ENCODE peak calls at places on chromosomes 16 and 17, in seven cellular contexts. One of them, this sample, is unnamed.

GRCh38 chr17:29918922-29919856 is 10.8 kb downstream of the SSH2 start:
- DNase-seq in mucosa of descending colon: no peak
- DNase-seq in cardiac muscle cell: no peak
- DNase-seq in chondrocyte: no peak
- DNase-seq in CD14-positive monocyte: no peak
- DNase-seq in tibial nerve: no peak
- DNase-seq in cardiac fibroblast: peak; percentile 74
- DNase-seq in this sample: peak; percentile 5

GRCh38 chr16:4517812-4518211 is 20.8 kb downstream of the CDIP1 start:
- DNase-seq in mucosa of descending colon: no peak
- DNase-seq in cardiac fibroblast: peak; percentile 28
- DNase-seq in cardiac muscle cell: peak; percentile 67
- DNase-seq in tibial nerve: no peak
- DNase-seq in CD14-positive monocyte: no peak
- DNase-seq in chondrocyte: no peak
- DNase-seq in this sample: peak; percentile 38

GRCh38 chr16:2811703-2812471 is 5.2 kb upstream of the PRSS21 start:
- DNase-seq in cardiac muscle cell: no peak
- DNase-seq in mucosa of descending colon: no peak
- DNase-seq in cardiac fibroblast: no peak
- DNase-seq in tibial nerve: no peak
- DNase-seq in chondrocyte: peak; percentile 54
- DNase-seq in CD14-positive monocyte: no peak
- DNase-seq in this sample: no peak

GRCh38 chr16:50580180-50580771 is 32.1 kb downstream of the NKD1 start:
- DNase-seq in mucosa of descending colon: no peak
- DNase-seq in tibial nerve: no peak
- DNase-seq in cardiac fibroblast: no peak
- DNase-seq in chondrocyte: no peak
- DNase-seq in CD14-positive monocyte: no peak
- DNase-seq in cardiac muscle cell: no peak
- DNase-seq in this sample: no peak

GRCh38 chr17:71530227-71530626 is 590.6 kb upstream of the SOX9 start:
- DNase-seq in cardiac muscle cell: no peak
- DNase-seq in mucosa of descending colon: no peak
- DNase-seq in tibial nerve: no peak
- DNase-seq in chondrocyte: no peak
- DNase-seq in cardiac fibroblast: no peak
- DNase-seq in CD14-positive monocyte: no peak
- DNase-seq in this sample: peak; percentile 80

GRCh38 chr16:68470461-68471150 is 22.3 kb upstream of the SMPD3 start:
- DNase-seq in chondrocyte: no peak
- DNase-seq in CD14-positive monocyte: peak; percentile 78
- DNase-seq in mucosa of descending colon: peak; percentile 64
- DNase-seq in cardiac muscle cell: no peak
- DNase-seq in cardiac fibroblast: no peak
- DNase-seq in tibial nerve: no peak
- DNase-seq in this sample: no peak

GRCh38 chr17:17988427-17988945 is 15.8 kb downstream of the DRC3 start:
- DNase-seq in chondrocyte: no peak
- DNase-seq in mucosa of descending colon: no peak
- DNase-seq in cardiac fibroblast: no peak
- DNase-seq in tibial nerve: no peak
- DNase-seq in CD14-positive monocyte: no peak
- DNase-seq in cardiac muscle cell: no peak
- DNase-seq in this sample: no peak

GRCh38 chr17:29570521-29570920 is 2.0 kb downstream of the TP53I13 start:
- DNase-seq in mucosa of descending colon: peak; percentile 41
- DNase-seq in tibial nerve: peak; percentile 10
- DNase-seq in cardiac fibroblast: no peak
- DNase-seq in chondrocyte: peak; percentile 52
- DNase-seq in CD14-positive monocyte: no peak
- DNase-seq in cardiac muscle cell: no peak
- DNase-seq in this sample: no peak

GRCh38 chr17:73118876-73119485 is 26.5 kb upstream of the SLC39A11 start:
- DNase-seq in tibial nerve: no peak
- DNase-seq in mucosa of descending colon: no peak
- DNase-seq in cardiac muscle cell: no peak
- DNase-seq in chondrocyte: no peak
- DNase-seq in CD14-positive monocyte: no peak
- DNase-seq in cardiac fibroblast: no peak
- DNase-seq in this sample: no peak

GRCh38 chr17:39848600-39848999 is 15.5 kb downstream of the IKZF3 start:
- DNase-seq in mucosa of descending colon: no peak
- DNase-seq in cardiac muscle cell: no peak
- DNase-seq in tibial nerve: no peak
- DNase-seq in chondrocyte: no peak
- DNase-seq in CD14-positive monocyte: no peak
- DNase-seq in cardiac fibroblast: no peak
- DNase-seq in this sample: no peak

GRCh38 chr17:39854909-39855308 is 9.2 kb downstream of the IKZF3 start:
- DNase-seq in tibial nerve: no peak
- DNase-seq in CD14-positive monocyte: no peak
- DNase-seq in mucosa of descending colon: no peak
- DNase-seq in cardiac muscle cell: no peak
- DNase-seq in cardiac fibroblast: no peak
- DNase-seq in chondrocyte: no peak
- DNase-seq in this sample: no peak

GRCh38 chr17:39852239-39852638 is 11.9 kb downstream of the IKZF3 start:
- DNase-seq in chondrocyte: no peak
- DNase-seq in tibial nerve: no peak
- DNase-seq in CD14-positive monocyte: no peak
- DNase-seq in mucosa of descending colon: no peak
- DNase-seq in cardiac muscle cell: no peak
- DNase-seq in cardiac fibroblast: no peak
- DNase-seq in this sample: no peak
- TF ChIP-seq CTCF in chondrocyte: no peak
- TF ChIP-seq CTCF in tibial nerve: no peak
- TF ChIP-seq CTCF in CD14-positive monocyte: no peak
- TF ChIP-seq CTCF in mucosa of descending colon: no peak
- TF ChIP-seq CTCF in cardiac muscle cell: no peak
- TF ChIP-seq CTCF in cardiac fibroblast: no peak
- TF ChIP-seq CTCF in this sample: no peak

GRCh38 chr16:55294129-55294528 is 29.9 kb upstream of the IRX6 start:
- DNase-seq in tibial nerve: no peak
- DNase-seq in mucosa of descending colon: no peak
- DNase-seq in CD14-positive monocyte: no peak
- DNase-seq in chondrocyte: no peak
- DNase-seq in cardiac muscle cell: no peak
- DNase-seq in cardiac fibroblast: no peak
- DNase-seq in this sample: peak; percentile 30
- TF ChIP-seq CTCF in tibial nerve: no peak
- TF ChIP-seq CTCF in mucosa of descending colon: no peak
- TF ChIP-seq CTCF in CD14-positive monocyte: no peak
- TF ChIP-seq CTCF in chondrocyte: no peak
- TF ChIP-seq CTCF in cardiac muscle cell: no peak
- TF ChIP-seq CTCF in cardiac fibroblast: no peak
- TF ChIP-seq CTCF in this sample: peak; percentile 12

DNA sequence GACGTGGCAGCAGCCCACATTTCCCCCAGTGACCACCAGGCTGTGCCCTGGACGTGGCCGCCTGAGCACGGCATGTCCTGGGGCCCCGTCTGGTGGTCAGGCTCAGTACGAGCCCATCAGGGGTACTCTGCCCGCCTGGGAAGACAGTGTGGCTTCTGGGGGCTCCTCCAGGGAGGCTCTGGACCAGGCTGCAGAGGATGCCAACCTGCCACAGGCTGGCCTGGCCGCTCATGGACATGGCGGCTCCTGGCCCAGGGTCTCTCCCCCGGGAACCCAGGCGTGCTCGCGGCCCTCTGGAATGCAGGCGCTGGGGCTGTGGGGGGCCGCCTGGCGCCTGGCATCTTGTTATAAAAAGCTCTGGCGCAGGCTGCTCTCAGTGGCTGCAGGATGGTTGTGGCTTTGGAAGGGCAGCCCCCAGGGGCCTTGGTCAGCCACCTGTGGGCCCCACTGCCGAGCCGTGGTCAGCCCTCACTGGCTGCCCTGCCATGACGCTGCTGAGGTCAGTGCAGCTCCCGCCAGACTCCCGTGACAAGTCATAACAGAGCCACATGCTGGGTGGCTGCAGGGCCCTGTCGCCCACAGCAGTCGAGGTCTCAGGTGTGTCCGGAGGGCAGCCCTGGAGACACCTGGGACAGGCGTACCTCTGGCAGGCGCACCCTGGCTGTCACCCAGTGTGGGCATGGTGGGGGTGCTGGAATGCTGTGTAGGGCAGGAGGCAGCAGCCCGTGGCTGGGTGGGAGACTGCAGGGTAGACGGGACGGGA is 15.0 kb downstream of the CENPX start:
- DNase-seq in tibial nerve: no peak
- DNase-seq in cardiac muscle cell: no peak
- DNase-seq in CD14-positive monocyte: no peak
- DNase-seq in chondrocyte: no peak
- DNase-seq in mucosa of descending colon: no peak
- DNase-seq in cardiac fibroblast: no peak
- DNase-seq in this sample: no peak
- TF ChIP-seq CTCF in tibial nerve: no peak
- TF ChIP-seq CTCF in cardiac muscle cell: no peak
- TF ChIP-seq CTCF in CD14-positive monocyte: no peak
- TF ChIP-seq CTCF in chondrocyte: peak; percentile 29
- TF ChIP-seq CTCF in mucosa of descending colon: no peak
- TF ChIP-seq CTCF in cardiac fibroblast: no peak
- TF ChIP-seq CTCF in this sample: no peak

GRCh38 chr16:86876499-86876898 is 298.1 kb downstream of the FOXL1 start:
- DNase-seq in mucosa of descending colon: no peak
- DNase-seq in CD14-positive monocyte: no peak
- DNase-seq in tibial nerve: no peak
- DNase-seq in cardiac fibroblast: no peak
- DNase-seq in chondrocyte: no peak
- DNase-seq in cardiac muscle cell: no peak
- DNase-seq in this sample: no peak

GRCh38 chr16:86872833-86873232 is 294.5 kb downstream of the FOXL1 start:
- DNase-seq in cardiac fibroblast: no peak
- DNase-seq in CD14-positive monocyte: no peak
- DNase-seq in mucosa of descending colon: no peak
- DNase-seq in chondrocyte: no peak
- DNase-seq in cardiac muscle cell: peak; percentile 34
- DNase-seq in tibial nerve: no peak
- DNase-seq in this sample: no peak

GRCh38 chr16:86877108-86877507 is 298.8 kb downstream of the FOXL1 start:
- DNase-seq in chondrocyte: no peak
- DNase-seq in tibial nerve: no peak
- DNase-seq in cardiac fibroblast: no peak
- DNase-seq in CD14-positive monocyte: no peak
- DNase-seq in mucosa of descending colon: no peak
- DNase-seq in cardiac muscle cell: no peak
- DNase-seq in this sample: no peak

GRCh38 chr16:86872126-86872525 is 293.8 kb downstream of the FOXL1 start:
- DNase-seq in cardiac muscle cell: no peak
- DNase-seq in tibial nerve: no peak
- DNase-seq in mucosa of descending colon: no peak
- DNase-seq in CD14-positive monocyte: no peak
- DNase-seq in cardiac fibroblast: no peak
- DNase-seq in chondrocyte: no peak
- DNase-seq in this sample: no peak

DNA sequence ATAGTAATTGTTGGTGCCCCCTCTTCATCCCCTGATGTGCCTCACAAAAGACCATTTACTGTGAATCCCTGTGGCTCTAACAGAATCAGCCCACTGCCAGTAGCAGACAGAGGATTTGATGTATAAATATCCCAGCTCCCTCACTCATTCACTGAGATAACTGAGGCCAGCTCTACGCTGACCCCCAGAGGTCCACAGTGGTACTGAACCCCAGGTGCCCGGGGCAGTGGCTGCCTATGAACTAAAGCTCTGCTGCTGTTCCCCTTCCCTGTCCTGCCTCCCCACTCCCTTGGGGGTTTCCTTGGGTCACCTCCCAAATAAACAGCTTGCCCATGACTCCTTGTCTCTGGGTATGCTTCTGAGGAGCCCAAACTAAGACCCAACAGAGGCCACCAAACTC is 295.8 kb downstream of the FOXL1 start:
- DNase-seq in CD14-positive monocyte: no peak
- DNase-seq in cardiac fibroblast: peak; percentile 36
- DNase-seq in chondrocyte: no peak
- DNase-seq in mucosa of descending colon: no peak
- DNase-seq in cardiac muscle cell: peak; percentile 62
- DNase-seq in tibial nerve: no peak
- DNase-seq in this sample: peak; percentile 61
- TF ChIP-seq CTCF in CD14-positive monocyte: peak; percentile 61
- TF ChIP-seq CTCF in cardiac fibroblast: peak; percentile 73
- TF ChIP-seq CTCF in chondrocyte: peak; percentile 69
- TF ChIP-seq CTCF in mucosa of descending colon: peak; percentile 27
- TF ChIP-seq CTCF in cardiac muscle cell: peak; percentile 62
- TF ChIP-seq CTCF in tibial nerve: peak; percentile 13
- TF ChIP-seq CTCF in this sample: peak; percentile 34

GRCh38 chr17:33927732-33928133 is 327.4 kb upstream of the CCL2 start:
- DNase-seq in chondrocyte: no peak
- DNase-seq in cardiac fibroblast: peak; percentile 0
- DNase-seq in tibial nerve: no peak
- DNase-seq in cardiac muscle cell: peak; percentile 13
- DNase-seq in mucosa of descending colon: no peak
- DNase-seq in CD14-positive monocyte: no peak
- DNase-seq in this sample: no peak
- TF ChIP-seq CTCF in chondrocyte: no peak
- TF ChIP-seq CTCF in cardiac fibroblast: no peak
- TF ChIP-seq CTCF in tibial nerve: no peak
- TF ChIP-seq CTCF in cardiac muscle cell: no peak
- TF ChIP-seq CTCF in mucosa of descending colon: no peak
- TF ChIP-seq CTCF in CD14-positive monocyte: peak; percentile 17
- TF ChIP-seq CTCF in this sample: no peak

GRCh38 chr17:78826426-78826825 is 14.2 kb downstream of the USP36 start:
- DNase-seq in chondrocyte: no peak
- DNase-seq in cardiac muscle cell: no peak
- DNase-seq in mucosa of descending colon: no peak
- DNase-seq in cardiac fibroblast: peak; percentile 50
- DNase-seq in tibial nerve: no peak
- DNase-seq in CD14-positive monocyte: no peak
- DNase-seq in this sample: no peak

GRCh38 chr17:78825696-78826095 is 14.9 kb downstream of the USP36 start:
- DNase-seq in cardiac fibroblast: no peak
- DNase-seq in CD14-positive monocyte: no peak
- DNase-seq in mucosa of descending colon: no peak
- DNase-seq in chondrocyte: no peak
- DNase-seq in cardiac muscle cell: no peak
- DNase-seq in tibial nerve: no peak
- DNase-seq in this sample: no peak

GRCh38 chr17:78829477-78829876 is 11.1 kb downstream of the USP36 start:
- DNase-seq in mucosa of descending colon: no peak
- DNase-seq in CD14-positive monocyte: no peak
- DNase-seq in tibial nerve: no peak
- DNase-seq in chondrocyte: no peak
- DNase-seq in cardiac muscle cell: no peak
- DNase-seq in cardiac fibroblast: no peak
- DNase-seq in this sample: no peak

GRCh38 chr17:78826836-78827509 is 13.6 kb downstream of the USP36 start:
- DNase-seq in chondrocyte: no peak
- DNase-seq in cardiac fibroblast: no peak
- DNase-seq in CD14-positive monocyte: peak; percentile 80
- DNase-seq in cardiac muscle cell: no peak
- DNase-seq in tibial nerve: no peak
- DNase-seq in mucosa of descending colon: no peak
- DNase-seq in this sample: no peak

GRCh38 chr17:78828470-78829185 is 12.0 kb downstream of the USP36 start:
- DNase-seq in mucosa of descending colon: no peak
- DNase-seq in chondrocyte: no peak
- DNase-seq in cardiac muscle cell: no peak
- DNase-seq in tibial nerve: no peak
- DNase-seq in CD14-positive monocyte: no peak
- DNase-seq in cardiac fibroblast: peak; percentile 70
- DNase-seq in this sample: peak; percentile 50
- TF ChIP-seq CTCF in mucosa of descending colon: no peak
- TF ChIP-seq CTCF in chondrocyte: peak; percentile 63
- TF ChIP-seq CTCF in cardiac muscle cell: peak; percentile 34
- TF ChIP-seq CTCF in tibial nerve: no peak
- TF ChIP-seq CTCF in CD14-positive monocyte: peak; percentile 21
- TF ChIP-seq CTCF in cardiac fibroblast: peak; percentile 70
- TF ChIP-seq CTCF in this sample: peak; percentile 23

GRCh38 chr17:81911277-81911961 is at the start of gene PCYT2:
- DNase-seq in chondrocyte: no peak
- DNase-seq in mucosa of descending colon: peak; percentile 96
- DNase-seq in CD14-positive monocyte: peak; percentile 92
- DNase-seq in cardiac fibroblast: peak; percentile 82
- DNase-seq in tibial nerve: peak; percentile 81
- DNase-seq in cardiac muscle cell: peak; percentile 95
- DNase-seq in this sample: peak; percentile 89
- TF ChIP-seq CTCF in chondrocyte: no peak
- TF ChIP-seq CTCF in mucosa of descending colon: no peak
- TF ChIP-seq CTCF in CD14-positive monocyte: no peak
- TF ChIP-seq CTCF in cardiac fibroblast: no peak
- TF ChIP-seq CTCF in tibial nerve: no peak
- TF ChIP-seq CTCF in cardiac muscle cell: no peak
- TF ChIP-seq CTCF in this sample: no peak

This sample was measured in MCF 10A.